ENCODE peak calls at places on chromosomes 1 and 21, in ten cellular contexts. B is choroid plexus epithelial cell; Q is aorta; Y is HT1080; M is cardiac fibroblast; I is left ventricle myocardium inferior; J is hippocampal formation; K is astrocyte of the hippocampus; V is GM23248; A is stimulated activated CD4-positive, alpha-beta T cell treated with anti-CD3 and anti-CD28 coated beads, Interleukin-2, amount 100 ng/mL, for 24 hours. T is an unnamed sample.
A peak's percentile ranks its signal among the peaks of the same experiment; 100 is the strongest.

GRCh38 chr1:6554907-6555778 is at the start of gene TAS1R1:
- DNase-seq in K (no peak), B (no peak), V (peak; percentile 35), J (no peak), I (no peak), A (no peak), Q (peak; percentile 84), M (peak; percentile 17), Y (no peak), T (peak; percentile 28)

GRCh38 chr1:219810451-219810850 is 117.9 kb downstream of the SLC30A10 start:
- DNase-seq in J (no peak), Q (no peak), A (no peak), V (peak; percentile 65), I (no peak), M (peak; percentile 42), K (no peak), Y (no peak), B (no peak), T (peak; percentile 86)

GRCh38 chr1:14880456-14881316 is 272.9 kb upstream of the TMEM51 start:
- DNase-seq in B (peak; percentile 66), A (no peak), V (peak; percentile 96), M (peak; percentile 26), Y (peak; percentile 10), Q (peak; percentile 71), J (no peak), I (no peak), K (peak; percentile 87), T (peak; percentile 66)

GRCh38 chr1:11858968-11859871 is 475 bp upstream of the NPPB start:
- DNase-seq in A (peak; percentile 68), V (peak; percentile 63), Q (peak; percentile 71), I (peak; percentile 59), K (peak; percentile 89), Y (peak; percentile 35), J (no peak), M (peak; percentile 71), B (peak; percentile 67), T (peak; percentile 62)

GRCh38 chr1:15153184-15153841 is at the start of gene TMEM51:
- DNase-seq in M (peak; percentile 59), K (peak; percentile 88), A (peak; percentile 36), I (peak; percentile 79), Q (peak; percentile 86), B (peak; percentile 59), J (no peak), Y (peak; percentile 73), V (peak; percentile 56), T (no peak)

GRCh38 chr21:25979845-25980433 is 190.6 kb downstream of the APP start:
- DNase-seq in K (no peak), V (no peak), Y (no peak), M (no peak), A (no peak), I (no peak), J (no peak), B (no peak), Q (no peak), T (no peak)

GRCh38 chr1:109803901-109804331 is 40.2 kb upstream of the EPS8L3 start:
- DNase-seq in B (no peak), M (peak; percentile 46), Q (no peak), A (no peak), Y (peak; percentile 74), V (peak; percentile 52), J (no peak), K (no peak), I (no peak), T (peak; percentile 31)

GRCh38 chr1:223419115-223419514 is 25.9 kb downstream of the CCDC185 start:
- DNase-seq in Q (no peak), K (no peak), Y (no peak), J (no peak), V (no peak), B (no peak), A (no peak), I (no peak), M (no peak), T (no peak)